ENCODE peak calls at places on chromosomes 11 and 22, in four cellular contexts. One of them, this sample, is unnamed.

GRCh38 chr11:67418476-67419281 is 3.2 kb downstream of the CARNS1 start:
- DNase-seq in IMR-90: no peak
- DNase-seq in neuronal stem cell: no peak
- DNase-seq in trophoblast cell: no peak
- DNase-seq in this sample: no peak

GRCh38 chr22:38955926-38956325 is 1.5 kb upstream of the APOBEC3A start:
- DNase-seq in neuronal stem cell: no peak
- DNase-seq in IMR-90: no peak
- DNase-seq in trophoblast cell: no peak
- DNase-seq in this sample: no peak

GRCh38 chr11:117145393-117145761 is 1.3 kb downstream of the PAFAH1B2 start:
- DNase-seq in trophoblast cell: peak
- DNase-seq in neuronal stem cell: peak
- DNase-seq in IMR-90: peak
- DNase-seq in this sample: no peak

GRCh38 chr11:106724293-106724892 is 293.9 kb downstream of the GUCY1A2 start:
- DNase-seq in IMR-90: peak
- DNase-seq in trophoblast cell: peak
- DNase-seq in neuronal stem cell: no peak
- DNase-seq in this sample: no peak

GRCh38 chr11:64569300-64569970 is 21.6 kb upstream of the SLC22A12 start:
- DNase-seq in trophoblast cell: no peak
- DNase-seq in IMR-90: no peak
- DNase-seq in neuronal stem cell: no peak
- DNase-seq in this sample: no peak

GRCh38 chr11:70070736-70071135 is 7.4 kb upstream of the ANO1 start:
- DNase-seq in neuronal stem cell: no peak
- DNase-seq in IMR-90: no peak
- DNase-seq in trophoblast cell: no peak
- DNase-seq in this sample: peak

GRCh38 chr11:201936-202335 is 5.3 kb downstream of the BET1L start:
- DNase-seq in neuronal stem cell: no peak
- DNase-seq in trophoblast cell: no peak
- DNase-seq in IMR-90: no peak
- DNase-seq in this sample: no peak

GRCh38 chr22:40415531-40416266 is 45.3 kb downstream of the SGSM3 start:
- DNase-seq in trophoblast cell: no peak
- DNase-seq in neuronal stem cell: no peak
- DNase-seq in IMR-90: peak
- DNase-seq in this sample: no peak

GRCh38 chr11:64334764-64335741 is 5.0 kb upstream of the CCDC88B start:
- DNase-seq in trophoblast cell: peak
- DNase-seq in IMR-90: peak
- DNase-seq in neuronal stem cell: no peak
- DNase-seq in this sample: peak

GRCh38 chr11:71499125-71499524 is 27.9 kb upstream of the KRTAP5-7 start:
- DNase-seq in IMR-90: peak
- DNase-seq in neuronal stem cell: no peak
- DNase-seq in trophoblast cell: no peak
- DNase-seq in this sample: no peak

GRCh38 chr11:65553301-65554001 is 4.7 kb downstream of the LTBP3 start:
- DNase-seq in neuronal stem cell: no peak
- DNase-seq in IMR-90: no peak
- DNase-seq in trophoblast cell: peak
- DNase-seq in this sample: peak

GRCh38 chr22:30837531-30837930 is 131.0 kb downstream of the MORC2 start:
- DNase-seq in trophoblast cell: no peak
- DNase-seq in neuronal stem cell: no peak
- DNase-seq in IMR-90: no peak
- DNase-seq in this sample: no peak

GRCh38 chr11:64447717-64448598 is 89.0 kb downstream of the RPS6KA4 start:
- DNase-seq in IMR-90: peak
- DNase-seq in trophoblast cell: peak
- DNase-seq in neuronal stem cell: no peak
- DNase-seq in this sample: peak

GRCh38 chr22:35657571-35658312 is 9.5 kb downstream of the APOL6 start:
- DNase-seq in trophoblast cell: no peak
- DNase-seq in IMR-90: no peak
- DNase-seq in neuronal stem cell: no peak
- DNase-seq in this sample: no peak

GRCh38 chr11:8338138-8338537 is 74.5 kb upstream of the LMO1 start:
- DNase-seq in neuronal stem cell: no peak
- DNase-seq in trophoblast cell: peak
- DNase-seq in IMR-90: peak
- DNase-seq in this sample: peak

GRCh38 chr22:49826603-49827306 is 918 bp downstream of the BRD1 start:
- DNase-seq in trophoblast cell: peak
- DNase-seq in IMR-90: peak
- DNase-seq in neuronal stem cell: no peak
- DNase-seq in this sample: no peak

GRCh38 chr11:63567044-63567840 is 4.1 kb upstream of the PLAAT2 start:
- DNase-seq in neuronal stem cell: no peak
- DNase-seq in trophoblast cell: peak
- DNase-seq in IMR-90: peak
- DNase-seq in this sample: peak

GRCh38 chr11:808427-809286 is 1.1 kb upstream of the RPLP2 start:
- DNase-seq in IMR-90: no peak
- DNase-seq in neuronal stem cell: no peak
- DNase-seq in trophoblast cell: peak
- DNase-seq in this sample: no peak

GRCh38 chr11:91104237-91104636 is 881.4 kb upstream of the CHORDC1 start:
- DNase-seq in trophoblast cell: peak
- DNase-seq in IMR-90: peak
- DNase-seq in neuronal stem cell: no peak
- DNase-seq in this sample: no peak

GRCh38 chr22:21861856-21862255 is 5.6 kb downstream of the MAPK1 start:
- DNase-seq in IMR-90: no peak
- DNase-seq in trophoblast cell: peak
- DNase-seq in neuronal stem cell: no peak
- DNase-seq in this sample: no peak

GRCh38 chr11:112805658-112806057 is 155.6 kb upstream of the NCAM1 start:
- DNase-seq in IMR-90: no peak
- DNase-seq in neuronal stem cell: no peak
- DNase-seq in trophoblast cell: no peak
- DNase-seq in this sample: no peak

GRCh38 chr11:34174411-34175041 is 69.1 kb downstream of the NAT10 start:
- DNase-seq in neuronal stem cell: peak
- DNase-seq in IMR-90: peak
- DNase-seq in trophoblast cell: peak
- DNase-seq in this sample: peak

GRCh38 chr22:31084811-31085492 is 3.8 kb downstream of the SMTN start:
- DNase-seq in IMR-90: peak
- DNase-seq in neuronal stem cell: peak
- DNase-seq in trophoblast cell: peak
- DNase-seq in this sample: peak

GRCh38 chr22:41699264-41700104 is at the start of gene MEI1:
- DNase-seq in trophoblast cell: peak
- DNase-seq in neuronal stem cell: no peak
- DNase-seq in IMR-90: peak
- DNase-seq in this sample: peak

GRCh38 chr11:71183878-71184277 is 68.5 kb downstream of the SHANK2 start:
- DNase-seq in IMR-90: no peak
- DNase-seq in trophoblast cell: no peak
- DNase-seq in neuronal stem cell: no peak
- DNase-seq in this sample: peak

GRCh38 chr11:65422104-65422632 is 430 bp upstream of the NEAT1 start:
- DNase-seq in trophoblast cell: peak
- DNase-seq in neuronal stem cell: peak
- DNase-seq in IMR-90: peak
- DNase-seq in this sample: peak

GRCh38 chr22:43222281-43222680 is 35.3 kb upstream of the TTLL12 start:
- DNase-seq in IMR-90: no peak
- DNase-seq in neuronal stem cell: no peak
- DNase-seq in trophoblast cell: no peak
- DNase-seq in this sample: no peak

GRCh38 chr22:31578171-31578570 is 81.8 kb downstream of the SFI1 start:
- DNase-seq in trophoblast cell: no peak
- DNase-seq in neuronal stem cell: no peak
- DNase-seq in IMR-90: no peak
- DNase-seq in this sample: no peak

GRCh38 chr22:50129121-50129734 is 39.4 kb downstream of the MOV10L1 start:
- DNase-seq in neuronal stem cell: no peak
- DNase-seq in IMR-90: peak
- DNase-seq in trophoblast cell: no peak
- DNase-seq in this sample: no peak

GRCh38 chr11:63179446-63180068 is 35.5 kb upstream of the SLC22A24 start:
- DNase-seq in neuronal stem cell: no peak
- DNase-seq in IMR-90: no peak
- DNase-seq in trophoblast cell: no peak
- DNase-seq in this sample: no peak

GRCh38 chr11:64388911-64389310 is 29.9 kb downstream of the RPS6KA4 start:
- DNase-seq in trophoblast cell: no peak
- DNase-seq in IMR-90: no peak
- DNase-seq in neuronal stem cell: no peak
- DNase-seq in this sample: no peak

GRCh38 chr11:36702330-36703054 is 104.5 kb upstream of the RAG2 start:
- DNase-seq in neuronal stem cell: peak
- DNase-seq in trophoblast cell: peak
- DNase-seq in IMR-90: peak
- DNase-seq in this sample: peak

GRCh38 chr11:10263929-10264328 is 30.1 kb downstream of the SBF2 start:
- DNase-seq in trophoblast cell: peak
- DNase-seq in IMR-90: peak
- DNase-seq in neuronal stem cell: no peak
- DNase-seq in this sample: no peak

GRCh38 chr11:134032031-134032430 is 36.8 kb upstream of the JAM3 start:
- DNase-seq in trophoblast cell: no peak
- DNase-seq in IMR-90: no peak
- DNase-seq in neuronal stem cell: no peak
- DNase-seq in this sample: no peak

GRCh38 chr11:6481012-6481923 is at the start of the genes ARFIP2 and TIMM10B:
- DNase-seq in IMR-90: peak
- DNase-seq in trophoblast cell: peak
- DNase-seq in neuronal stem cell: peak
- DNase-seq in this sample: peak

GRCh38 chr11:35822815-35823495 is 120.9 kb upstream of the LDLRAD3 start:
- DNase-seq in neuronal stem cell: no peak
- DNase-seq in trophoblast cell: no peak
- DNase-seq in IMR-90: peak
- DNase-seq in this sample: no peak

GRCh38 chr22:37283393-37283937 is 1.2 kb downstream of the CYTH4 start:
- DNase-seq in IMR-90: no peak
- DNase-seq in neuronal stem cell: no peak
- DNase-seq in trophoblast cell: no peak
- DNase-seq in this sample: no peak

GRCh38 chr11:22786475-22786874 is 43.1 kb downstream of the SVIP start:
- DNase-seq in neuronal stem cell: no peak
- DNase-seq in trophoblast cell: no peak
- DNase-seq in IMR-90: no peak
- DNase-seq in this sample: no peak
- H4K91ac ChIP-seq in neuronal stem cell: no peak
- H4K91ac ChIP-seq in trophoblast cell: no peak
- H4K91ac ChIP-seq in IMR-90: no peak
- H4K91ac ChIP-seq in this sample: no peak

DNA sequence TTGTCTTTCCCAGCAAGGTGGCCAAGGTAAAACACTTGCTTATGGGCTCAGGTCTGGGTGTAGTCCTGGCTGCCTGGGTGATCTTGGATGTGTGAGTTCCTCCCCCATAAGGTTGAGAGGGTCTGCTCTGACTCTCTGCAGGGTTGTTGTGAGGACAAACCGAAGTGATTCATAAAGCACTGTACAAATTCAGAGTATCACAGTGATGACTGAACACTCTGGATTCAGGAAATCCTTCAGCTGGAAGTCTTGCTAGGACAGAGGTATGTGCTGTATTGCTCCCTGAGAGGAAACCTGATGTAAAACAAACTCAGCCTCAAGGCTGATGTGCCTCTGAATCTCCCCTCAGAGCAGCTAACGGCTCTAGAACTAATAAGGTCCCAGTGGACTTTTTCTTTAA is 220.9 kb upstream of the PITPNB start:
- DNase-seq in IMR-90: peak
- DNase-seq in trophoblast cell: peak
- DNase-seq in neuronal stem cell: no peak
- DNase-seq in this sample: no peak
- H4K91ac ChIP-seq in IMR-90: peak
- H4K91ac ChIP-seq in trophoblast cell: no peak
- H4K91ac ChIP-seq in neuronal stem cell: no peak
- H4K91ac ChIP-seq in this sample: no peak

DNA sequence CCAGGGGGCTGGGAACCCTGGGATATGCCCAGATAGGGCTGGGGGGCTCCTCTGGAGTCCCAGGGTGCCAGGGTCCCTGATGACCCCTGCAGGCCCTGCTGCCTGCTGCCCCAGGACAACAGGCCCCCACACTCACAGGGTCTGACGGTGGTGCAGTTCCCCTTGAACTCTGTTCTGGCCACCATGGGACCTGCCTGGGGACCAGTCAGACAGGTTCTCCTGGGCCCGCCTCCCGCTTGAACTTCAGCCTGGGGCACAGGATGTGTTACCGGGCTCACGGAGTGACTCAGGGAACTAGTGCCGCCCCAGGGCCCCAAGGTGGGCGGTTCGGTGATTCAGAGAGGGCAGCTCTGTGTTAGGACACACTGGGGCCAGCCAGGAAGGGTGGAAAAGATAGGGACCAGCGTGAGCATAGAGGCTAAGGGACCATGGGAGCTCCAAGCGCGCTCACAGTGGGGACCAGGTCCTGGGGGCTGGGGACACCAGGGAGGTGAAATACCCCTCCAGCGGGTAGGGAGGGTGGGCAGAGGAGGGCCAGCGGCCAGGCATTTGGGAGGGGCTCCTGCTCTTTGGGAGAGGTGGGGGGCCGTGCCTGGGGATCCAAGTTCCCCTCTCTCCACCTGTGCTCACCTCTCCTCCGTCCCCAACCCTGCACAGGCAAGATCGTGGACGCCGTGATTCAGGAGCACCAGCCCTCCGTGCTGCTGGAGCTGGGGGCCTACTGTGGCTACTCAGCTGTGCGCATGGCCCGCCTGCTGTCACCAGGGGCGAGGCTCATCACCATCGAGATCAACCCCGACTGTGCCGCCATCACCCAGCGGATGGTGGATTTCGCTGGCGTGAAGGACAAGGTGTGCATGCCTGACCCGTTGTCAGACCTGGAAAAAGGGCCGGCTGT is 21.5 kb upstream of the TXNRD2 start:
- DNase-seq in neuronal stem cell: no peak
- DNase-seq in trophoblast cell: peak
- DNase-seq in IMR-90: peak
- DNase-seq in this sample: peak
- H4K91ac ChIP-seq in neuronal stem cell: no peak
- H4K91ac ChIP-seq in trophoblast cell: peak
- H4K91ac ChIP-seq in IMR-90: no peak
- H4K91ac ChIP-seq in this sample: no peak

GRCh38 chr22:29198240-29198639 is 7.5 kb upstream of the EMID1 start:
- DNase-seq in IMR-90: no peak
- DNase-seq in trophoblast cell: no peak
- DNase-seq in neuronal stem cell: no peak
- DNase-seq in this sample: no peak

GRCh38 chr22:29202231-29203192 is 3.2 kb upstream of the EMID1 start:
- DNase-seq in trophoblast cell: no peak
- DNase-seq in IMR-90: peak
- DNase-seq in neuronal stem cell: no peak
- DNase-seq in this sample: peak

GRCh38 chr22:29200901-29201300 is 4.8 kb upstream of the EMID1 start:
- DNase-seq in neuronal stem cell: no peak
- DNase-seq in trophoblast cell: no peak
- DNase-seq in IMR-90: no peak
- DNase-seq in this sample: no peak

GRCh38 chr22:29201722-29202230 is 3.9 kb upstream of the EMID1 start:
- DNase-seq in IMR-90: no peak
- DNase-seq in trophoblast cell: no peak
- DNase-seq in neuronal stem cell: no peak
- DNase-seq in this sample: no peak

GRCh38 chr22:29199702-29200400 is 5.8 kb upstream of the EMID1 start:
- DNase-seq in trophoblast cell: no peak
- DNase-seq in neuronal stem cell: no peak
- DNase-seq in IMR-90: no peak
- DNase-seq in this sample: no peak
- H4K91ac ChIP-seq in trophoblast cell: no peak
- H4K91ac ChIP-seq in neuronal stem cell: no peak
- H4K91ac ChIP-seq in IMR-90: no peak
- H4K91ac ChIP-seq in this sample: no peak

This sample was measured in H9.